ENCODE peak calls at places on chromosome 15, in seven cellular contexts. A, R, N, F, P, L and Z are unnamed samples.

GRCh38 chr15:67836477-67836876 is 3.4 kb downstream of the RNU6-1 start:
- DNase-seq in A (no peak), R (no peak), N (peak), F (peak), P (peak), L (no peak), Z (no peak)

GRCh38 chr15:39594764-39595620 is 14.1 kb downstream of the THBS1 start:
- DNase-seq in A (no peak), R (no peak), N (no peak), F (no peak), P (no peak), L (no peak), Z (no peak)

GRCh38 chr15:75051711-75052110 is 28.3 kb downstream of the PPCDC start:
- DNase-seq in A (no peak), R (no peak), N (no peak), F (no peak), P (no peak), L (no peak), Z (no peak)

GRCh38 chr15:25134546-25134945 is 179.8 kb downstream of the SNRPN start:
- DNase-seq in A (no peak), R (no peak), N (no peak), F (no peak), P (no peak), L (no peak), Z (no peak)

GRCh38 chr15:33293619-33294309 is 17.0 kb upstream of the RYR3 start:
- DNase-seq in A (no peak), R (no peak), N (no peak), F (no peak), P (no peak), L (no peak), Z (no peak)

GRCh38 chr15:58330468-58330793 is 101.4 kb upstream of the LIPC start:
- DNase-seq in A (no peak), R (no peak), N (no peak), F (no peak), P (no peak), L (no peak), Z (no peak)

GRCh38 chr15:73989001-73989798 is 2.9 kb downstream of the STOML1 start:
- DNase-seq in A (no peak), R (no peak), N (no peak), F (peak), P (no peak), L (no peak), Z (no peak)

GRCh38 chr15:33126559-33127290 is 67.8 kb downstream of the FMN1 start:
- DNase-seq in A (no peak), R (peak), N (peak), F (peak), P (peak), L (peak), Z (peak)

GRCh38 chr15:94524565-94524964 is 293.2 kb downstream of the MCTP2 start:
- DNase-seq in A (no peak), R (no peak), N (no peak), F (no peak), P (no peak), L (no peak), Z (no peak)

GRCh38 chr15:32933241-32933640 is 215.4 kb downstream of the GREM1 start:
- DNase-seq in A (no peak), R (no peak), N (no peak), F (no peak), P (no peak), L (no peak), Z (no peak)

GRCh38 chr15:80677041-80677440 is 18.1 kb upstream of the ABHD17C start:
- DNase-seq in A (no peak), R (no peak), N (no peak), F (no peak), P (no peak), L (no peak), Z (no peak)

GRCh38 chr15:48566669-48567068 is 78.8 kb downstream of the FBN1 start:
- DNase-seq in A (no peak), R (no peak), N (no peak), F (no peak), P (no peak), L (no peak), Z (no peak)

GRCh38 chr15:25863968-25864580 is 947 bp upstream of the ATP10A start:
- DNase-seq in A (no peak), R (no peak), N (no peak), F (no peak), P (no peak), L (no peak), Z (no peak)

GRCh38 chr15:62344806-62345539 is 179.9 kb upstream of the C2CD4B start:
- DNase-seq in A (peak), R (no peak), N (peak), F (peak), P (peak), L (no peak), Z (peak)

GRCh38 chr15:24933716-24934115 is 21.1 kb upstream of the SNRPN start:
- DNase-seq in A (no peak), R (no peak), N (no peak), F (no peak), P (no peak), L (no peak), Z (no peak)

GRCh38 chr15:29088666-29089065 is 181.0 kb downstream of the NSMCE3 start:
- DNase-seq in A (no peak), R (no peak), N (no peak), F (no peak), P (no peak), L (no peak), Z (no peak)

GRCh38 chr15:96629501-96629900 is 299.0 kb downstream of the NR2F2 start:
- DNase-seq in A (no peak), R (no peak), N (no peak), F (no peak), P (no peak), L (no peak), Z (no peak)

GRCh38 chr15:84001655-84002054 is 233.9 kb upstream of the GOLGA6L4 start:
- DNase-seq in A (no peak), R (no peak), N (no peak), F (no peak), P (no peak), L (no peak), Z (no peak)

GRCh38 chr15:69468241-69469121 is 15.9 kb downstream of the RPLP1 start:
- DNase-seq in A (no peak), R (peak), N (peak), F (no peak), P (peak), L (no peak), Z (peak)

GRCh38 chr15:90665288-90666134 is 51.6 kb upstream of the BLM start:
- DNase-seq in A (no peak), R (peak), N (peak), F (peak), P (peak), L (no peak), Z (no peak)

GRCh38 chr15:91857772-91858171 is 4.3 kb downstream of the SLCO3A1 start:
- DNase-seq in A (no peak), R (no peak), N (peak), F (no peak), P (peak), L (no peak), Z (no peak)

GRCh38 chr15:68782589-68783161 is 38.0 kb downstream of the ANP32A start:
- DNase-seq in A (no peak), R (no peak), N (no peak), F (no peak), P (no peak), L (no peak), Z (no peak)

GRCh38 chr15:70245932-70246622 is 148.4 kb upstream of the TLE3 start:
- DNase-seq in A (no peak), R (no peak), N (no peak), F (peak), P (no peak), L (no peak), Z (no peak)

GRCh38 chr15:89416339-89417183 is 79.8 kb downstream of the RHCG start:
- DNase-seq in A (peak), R (peak), N (peak), F (peak), P (peak), L (no peak), Z (peak)